ENCODE peak calls at places on chromosome 9, in six cellular contexts. C is cardiac muscle cell, T is adrenal gland, O is OCI-LY7, I is IMR-90, Q is NB4. F is an unnamed sample.

GRCh38 chr9:111148390-111148993 is 110.2 kb upstream of the LPAR1 start:
- DNase-seq in C (peak), T (no peak), O (no peak), I (peak), Q (peak), F (peak)

GRCh38 chr9:135512904-135513303 is 8.3 kb upstream of the LCN1 start:
- DNase-seq in C (peak), T (peak), O (no peak), I (peak), Q (no peak), F (no peak)

GRCh38 chr9:120689860-120690259 is 24.4 kb downstream of the MEGF9 start:
- DNase-seq in C (peak), T (no peak), O (no peak), I (peak), Q (no peak), F (no peak)

GRCh38 chr9:38149647-38150046 is 80.6 kb upstream of the SHB start:
- DNase-seq in C (no peak), T (no peak), O (no peak), I (no peak), Q (no peak), F (no peak)

GRCh38 chr9:7802666-7803065 is 3.1 kb upstream of the DMAC1 start:
- DNase-seq in C (peak), T (no peak), O (no peak), I (peak), Q (no peak), F (no peak)

GRCh38 chr9:22036866-22037626 is 27.9 kb upstream of the CDKN2B start:
- DNase-seq in C (peak), T (no peak), O (no peak), I (peak), Q (no peak), F (no peak)

GRCh38 chr9:16121593-16121992 is 568.8 kb downstream of the CCDC171 start:
- DNase-seq in C (peak), T (no peak), O (no peak), I (peak), Q (no peak), F (peak)

GRCh38 chr9:675697-676370 is 165.7 kb upstream of the DMRT1 start:
- DNase-seq in C (no peak), T (no peak), O (no peak), I (no peak), Q (no peak), F (no peak)

GRCh38 chr9:83130541-83130940 is 67.6 kb upstream of the RASEF start:
- DNase-seq in C (no peak), T (no peak), O (no peak), I (no peak), Q (no peak), F (no peak)

GRCh38 chr9:98442541-98442940 is 187.1 kb upstream of the TBC1D2 start:
- DNase-seq in C (no peak), T (no peak), O (no peak), I (peak), Q (no peak), F (no peak)
- TF ChIP-seq CTCF in C (no peak), T (no peak), O (no peak), I (no peak), Q (no peak), F (no peak)

GRCh38 chr9:4984571-4985375 is at the start of gene JAK2:
- DNase-seq in C (peak), T (peak), O (peak), I (peak), Q (peak), F (peak)
- TF ChIP-seq CTCF in C (peak), T (no peak), O (peak), I (peak), Q (peak), F (peak)

DNA sequence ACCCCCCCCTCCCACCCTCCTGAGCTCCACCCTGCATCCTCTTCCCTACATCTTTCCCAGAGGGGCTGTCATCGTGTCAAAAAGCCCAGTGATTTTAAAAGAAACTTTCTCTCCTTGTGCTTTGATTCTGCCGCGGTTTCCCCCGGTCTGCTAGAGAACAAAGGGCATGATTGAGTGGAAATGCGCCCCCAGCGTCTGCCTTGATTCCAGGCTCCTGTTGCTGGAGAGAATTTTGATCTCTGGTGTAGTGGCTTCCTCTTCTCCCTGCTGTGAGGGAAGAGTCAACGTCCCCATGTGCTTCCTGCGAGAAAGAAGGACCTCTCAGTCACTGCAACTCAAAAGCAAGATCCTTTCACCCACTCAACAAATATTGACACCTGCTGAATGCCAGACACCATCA is 61.9 kb upstream of the RAPGEF1 start:
- DNase-seq in C (no peak), T (no peak), O (no peak), I (no peak), Q (no peak), F (no peak)
- TF ChIP-seq CTCF in C (no peak), T (no peak), O (peak), I (no peak), Q (peak), F (no peak)

GRCh38 chr9:34457266-34458012 is 931 bp downstream of the FAM219A start:
- DNase-seq in C (peak), T (peak), O (peak), I (peak), Q (peak), F (peak)

GRCh38 chr9:34451545-34451944 is 6.8 kb downstream of the FAM219A start:
- DNase-seq in C (no peak), T (no peak), O (no peak), I (peak), Q (peak), F (peak)

GRCh38 chr9:34456746-34457145 is 1.6 kb downstream of the FAM219A start:
- DNase-seq in C (no peak), T (no peak), O (no peak), I (no peak), Q (no peak), F (no peak)

GRCh38 chr9:34452568-34452967 is 5.8 kb downstream of the FAM219A start:
- DNase-seq in C (peak), T (no peak), O (no peak), I (no peak), Q (no peak), F (no peak)

GRCh38 chr9:34454571-34455065 is 3.8 kb downstream of the FAM219A start:
- DNase-seq in C (peak), T (peak), O (no peak), I (peak), Q (peak), F (peak)
- TF ChIP-seq CTCF in C (peak), T (no peak), O (peak), I (no peak), Q (peak), F (peak)

GRCh38 chr9:20394928-20395327 is 227.4 kb downstream of the MLLT3 start:
- DNase-seq in C (no peak), T (no peak), O (no peak), I (no peak), Q (no peak), F (no peak)
- TF ChIP-seq CTCF in C (no peak), T (no peak), O (no peak), I (no peak), Q (no peak), F (no peak)

GRCh38 chr9:129405831-129406220 is 215.1 kb downstream of the C9orf50 start:
- DNase-seq in C (no peak), T (no peak), O (no peak), I (no peak), Q (peak), F (no peak)
- TF ChIP-seq CTCF in C (no peak), T (no peak), O (no peak), I (no peak), Q (no peak), F (no peak)

GRCh38 chr9:114805670-114806551 is at the start of gene TNFSF15:
- DNase-seq in C (no peak), T (peak), O (peak), I (peak), Q (peak), F (no peak)
- TF ChIP-seq CTCF in C (no peak), T (no peak), O (no peak), I (no peak), Q (no peak), F (no peak)

GRCh38 chr9:88651682-88652633 is 117.0 kb downstream of the NXNL2 start:
- DNase-seq in C (peak), T (peak), O (no peak), I (peak), Q (peak), F (peak)
- TF ChIP-seq CTCF in C (peak), T (no peak), O (no peak), I (peak), Q (no peak), F (peak)

DNA sequence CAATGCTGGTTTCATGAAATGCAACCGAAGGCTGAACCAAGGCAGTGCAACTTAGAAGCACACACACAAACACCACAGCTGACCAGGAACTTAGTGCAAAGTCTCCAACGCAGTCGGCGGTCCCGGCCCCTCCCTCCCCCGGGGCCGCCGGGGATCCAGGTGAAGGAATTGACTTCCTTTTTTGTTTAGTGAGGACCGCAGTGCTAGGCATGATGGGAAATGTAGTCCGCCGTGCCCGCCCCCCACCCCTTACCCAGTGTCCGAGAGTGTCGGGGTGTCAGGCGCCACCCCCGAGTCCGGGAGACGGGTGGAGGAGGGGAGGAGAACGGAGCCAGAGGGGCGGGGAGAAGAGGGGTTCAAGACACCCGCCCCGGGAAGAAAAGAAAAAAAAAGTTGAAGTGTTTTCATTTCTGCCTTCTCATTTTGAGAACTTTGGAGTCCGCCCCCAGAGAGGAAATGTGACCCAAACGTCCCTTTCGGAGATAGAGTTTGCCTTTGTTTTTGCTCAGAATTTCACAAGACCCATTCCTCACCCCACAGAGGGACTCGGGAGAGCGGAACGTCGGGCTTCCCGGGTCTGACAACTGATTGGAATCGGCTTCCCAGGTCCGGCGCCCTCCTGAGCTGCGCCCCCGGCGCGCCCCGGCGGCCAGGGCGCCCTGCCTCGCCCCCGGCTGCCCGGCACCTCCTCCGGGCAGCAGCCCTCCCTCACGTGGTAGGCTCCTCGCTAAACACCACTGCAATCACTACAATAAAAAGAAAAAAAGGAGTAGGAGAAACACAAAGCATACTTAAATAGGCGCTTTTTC is 2.0 kb downstream of the IER5L start:
- DNase-seq in C (peak), T (peak), O (peak), I (peak), Q (peak), F (peak)
- TF ChIP-seq CTCF in C (no peak), T (no peak), O (peak), I (no peak), Q (no peak), F (no peak)

GRCh38 chr9:34991833-34992375 is 2.4 kb downstream of the DNAJB5 start:
- DNase-seq in C (peak), T (peak), O (no peak), I (no peak), Q (peak), F (no peak)
- TF ChIP-seq CTCF in C (no peak), T (no peak), O (no peak), I (no peak), Q (peak), F (peak)